ENCODE peak calls at places on chromosomes 2 and 18, in ten cellular contexts. T, G, X, P, R, W, F, E, A and Z are unnamed samples.

GRCh38 chr18:23689616-23690504 is 607 bp downstream of the LAMA3 start:
- DNase-seq in T (peak), G (no peak), X (peak), P (no peak), R (peak), W (peak), F (no peak), E (no peak), A (peak), Z (no peak)

GRCh38 chr18:25283769-25284168 is 68.2 kb downstream of the ZNF521 start:
- DNase-seq in T (no peak), G (no peak), X (no peak), P (no peak), R (no peak), W (no peak), F (no peak), E (no peak), A (no peak), Z (no peak)

GRCh38 chr2:119491776-119492525 is 32.3 kb downstream of the SCTR start:
- DNase-seq in T (peak), G (no peak), X (no peak), P (no peak), R (no peak), W (peak), F (no peak), E (peak), A (no peak), Z (no peak)

GRCh38 chr2:66581461-66582363 is 146.8 kb downstream of the MEIS1 start:
- DNase-seq in T (peak), G (no peak), X (peak), P (peak), R (no peak), W (peak), F (no peak), E (no peak), A (peak), Z (no peak)

GRCh38 chr2:113228991-113229716 is 49.6 kb downstream of the PAX8 start:
- DNase-seq in T (no peak), G (no peak), X (no peak), P (no peak), R (no peak), W (peak), F (no peak), E (no peak), A (no peak), Z (no peak)

GRCh38 chr2:15724235-15724634 is 132.6 kb downstream of the DDX1 start:
- DNase-seq in T (no peak), G (no peak), X (no peak), P (no peak), R (no peak), W (no peak), F (no peak), E (no peak), A (no peak), Z (no peak)

GRCh38 chr2:160105366-160105765 is 43.0 kb upstream of the PLA2R1 start:
- DNase-seq in T (no peak), G (no peak), X (no peak), P (no peak), R (no peak), W (no peak), F (no peak), E (no peak), A (no peak), Z (no peak)

GRCh38 chr2:217370391-217370790 is 510.5 kb upstream of the TNP1 start:
- DNase-seq in T (peak), G (no peak), X (no peak), P (peak), R (no peak), W (no peak), F (no peak), E (no peak), A (no peak), Z (no peak)

GRCh38 chr2:47119001-47119400 is 36.1 kb downstream of the STPG4 start:
- DNase-seq in T (peak), G (no peak), X (no peak), P (no peak), R (no peak), W (no peak), F (no peak), E (peak), A (no peak), Z (no peak)

GRCh38 chr2:75896779-75897366 is 186.2 kb upstream of the GCFC2 start:
- DNase-seq in T (no peak), G (no peak), X (no peak), P (no peak), R (no peak), W (peak), F (no peak), E (no peak), A (peak), Z (no peak)

GRCh38 chr2:104337869-104338268 is 516.0 kb upstream of the POU3F3 start:
- DNase-seq in T (no peak), G (no peak), X (no peak), P (no peak), R (no peak), W (no peak), F (no peak), E (no peak), A (no peak), Z (no peak)

GRCh38 chr2:145047554-145047953 is 527.6 kb upstream of the ZEB2 start:
- DNase-seq in T (no peak), G (no peak), X (no peak), P (no peak), R (no peak), W (no peak), F (no peak), E (no peak), A (no peak), Z (no peak)

GRCh38 chr18:7896164-7896563 is 329.0 kb downstream of the PTPRM start:
- DNase-seq in T (peak), G (no peak), X (no peak), P (no peak), R (no peak), W (no peak), F (no peak), E (no peak), A (no peak), Z (no peak)

GRCh38 chr2:132677661-132678060 is 7.7 kb upstream of the LYPD1 start:
- DNase-seq in T (no peak), G (no peak), X (no peak), P (no peak), R (no peak), W (no peak), F (no peak), E (no peak), A (no peak), Z (no peak)

GRCh38 chr18:11871501-11871900 is 20.3 kb downstream of the CHMP1B start:
- DNase-seq in T (no peak), G (no peak), X (no peak), P (no peak), R (no peak), W (no peak), F (no peak), E (no peak), A (peak), Z (no peak)

GRCh38 chr2:15940661-15941482 is 522 bp downstream of the MYCN start:
- DNase-seq in T (peak), G (no peak), X (no peak), P (no peak), R (peak), W (peak), F (peak), E (no peak), A (no peak), Z (no peak)

GRCh38 chr2:46776687-46777327 is 138.8 kb downstream of the MCFD2 start:
- DNase-seq in T (peak), G (peak), X (no peak), P (no peak), R (no peak), W (peak), F (peak), E (peak), A (peak), Z (peak)

GRCh38 chr2:9693138-9693520 is 62.3 kb upstream of the YWHAQ start:
- DNase-seq in T (peak), G (no peak), X (peak), P (peak), R (no peak), W (no peak), F (no peak), E (no peak), A (no peak), Z (no peak)

GRCh38 chr2:197700960-197701359 is 4.2 kb upstream of the MARS2 start:
- DNase-seq in T (no peak), G (no peak), X (no peak), P (no peak), R (no peak), W (peak), F (no peak), E (no peak), A (no peak), Z (no peak)

GRCh38 chr2:105517814-105518705 is 119.2 kb upstream of the FHL2 start:
- DNase-seq in T (peak), G (no peak), X (peak), P (peak), R (no peak), W (no peak), F (peak), E (peak), A (no peak), Z (no peak)

GRCh38 chr2:235127909-235128308 is 176.1 kb downstream of the SH3BP4 start:
- DNase-seq in T (no peak), G (no peak), X (no peak), P (no peak), R (no peak), W (no peak), F (no peak), E (no peak), A (no peak), Z (no peak)

GRCh38 chr2:240885566-240885965 is 10.4 kb downstream of the MAB21L4 start:
- DNase-seq in T (no peak), G (no peak), X (no peak), P (no peak), R (no peak), W (no peak), F (no peak), E (no peak), A (no peak), Z (no peak)

GRCh38 chr18:50849448-50849847 is 29.5 kb upstream of the ME2 start:
- DNase-seq in T (peak), G (no peak), X (no peak), P (no peak), R (no peak), W (no peak), F (no peak), E (no peak), A (no peak), Z (no peak)